ENCODE peak calls at places on chromosomes 3 and 15, in five cellular contexts. O is globus pallidus; B is stimulated activated CD4-positive, alpha-beta T cell treated with anti-CD3 and anti-CD28 coated beads, Interleukin-1b, Interleukin-23, amount 100 ng/mL, for 4 hours; Y is fibroblast of gingiva; F is germinal center. Q is an unnamed sample.

GRCh38 chr3:49673715-49674490 is at the start of gene APEH:
- DNase-seq in O (peak), Y (peak), F (peak), B (peak), Q (peak)

GRCh38 chr3:100044369-100044768 is 69.9 kb downstream of the FILIP1L start:
- DNase-seq in B (no peak), O (peak), F (peak), Y (no peak), Q (no peak)

GRCh38 chr15:31298707-31299172 is 27.9 kb upstream of the KLF13 start:
- DNase-seq in B (no peak), O (no peak), F (no peak), Y (no peak), Q (no peak)

GRCh38 chr15:68765602-68766368 is 54.9 kb downstream of the ANP32A start:
- DNase-seq in Y (no peak), O (no peak), B (no peak), F (no peak), Q (peak)

GRCh38 chr15:74611341-74611740 is 4.3 kb upstream of the CLK3 start:
- DNase-seq in B (no peak), Y (no peak), O (no peak), F (no peak), Q (no peak)

GRCh38 chr3:129036234-129037092 is 24.1 kb upstream of the GP9 start:
- DNase-seq in O (no peak), F (no peak), B (no peak), Y (no peak), Q (no peak)

GRCh38 chr3:141412936-141413354 is 44.6 kb downstream of the ZBTB38 start:
- DNase-seq in O (peak), B (no peak), F (no peak), Y (peak), Q (peak)

GRCh38 chr15:42366151-42366550 is 6.8 kb downstream of the CAPN3 start:
- DNase-seq in F (no peak), B (no peak), Y (no peak), O (no peak), Q (no peak)

GRCh38 chr15:67018451-67018850 is 47.0 kb upstream of the SMAD3 start:
- DNase-seq in Y (no peak), O (no peak), B (no peak), F (no peak), Q (no peak)

GRCh38 chr3:33940736-33941135 is 142.3 kb downstream of the PDCD6IP start:
- DNase-seq in B (no peak), Y (no peak), O (no peak), F (no peak), Q (no peak)

Q was measured in endothelial cell of umbilical vein.